ENCODE peak calls at places on chromosome 13, in seven cellular contexts. N, S, X, T, U, L and G are unnamed samples.

GRCh38 chr13:98345103-98345899 is 168.2 kb upstream of the RNF113B start:
- DNase-seq in S (no peak), T (no peak), U (no peak), N (no peak), L (no peak), X (no peak), G (no peak)

GRCh38 chr13:30576528-30576927 is 41.2 kb upstream of the USPL1 start:
- DNase-seq in T (no peak), X (no peak), N (no peak), L (peak; percentile 31), U (no peak), S (peak; percentile 28), G (peak; percentile 23)

GRCh38 chr13:98853791-98854191 is 101.3 kb upstream of the SLC15A1 start:
- DNase-seq in U (no peak), X (no peak), S (peak; percentile 74), L (peak; percentile 71), T (no peak), N (no peak), G (no peak)

GRCh38 chr13:98171806-98172569 is 5.1 kb downstream of the RNF113B start:
- DNase-seq in L (no peak), U (no peak), T (no peak), X (no peak), N (peak; percentile 40), S (no peak), G (peak; percentile 63)

GRCh38 chr13:29754486-29754806 is 96.0 kb downstream of the UBL3 start:
- DNase-seq in S (peak; percentile 21), U (no peak), X (no peak), N (no peak), T (no peak), L (peak; percentile 16), G (no peak)

GRCh38 chr13:23921451-23921888 is 24.2 kb upstream of the C1QTNF9B start:
- DNase-seq in U (peak; percentile 40), X (no peak), L (no peak), N (no peak), T (no peak), S (no peak), G (no peak)

GRCh38 chr13:38566023-38566422 is 120.9 kb upstream of the FREM2 start:
- DNase-seq in T (no peak), X (no peak), L (no peak), N (no peak), S (no peak), U (no peak), G (no peak)

GRCh38 chr13:79782541-79783216 is 301.7 kb downstream of the NDFIP2 start:
- DNase-seq in T (peak; percentile 78), N (peak; percentile 68), S (no peak), X (no peak), U (peak; percentile 91), L (no peak), G (peak; percentile 76)

GRCh38 chr13:83150616-83151307 is 731.5 kb downstream of the SLITRK1 start:
- DNase-seq in S (no peak), U (no peak), N (no peak), X (no peak), T (no peak), L (no peak), G (no peak)

GRCh38 chr13:22451345-22451744 is 729.4 kb upstream of the SGCG start:
- DNase-seq in N (peak; percentile 37), S (no peak), T (no peak), U (no peak), X (no peak), L (no peak), G (peak; percentile 26)

GRCh38 chr13:92158335-92158734 is 759.9 kb downstream of the GPC5 start:
- DNase-seq in T (no peak), S (no peak), N (no peak), U (no peak), X (no peak), L (no peak), G (no peak)

GRCh38 chr13:113122571-113123225 is at the start of gene F10:
- DNase-seq in S (no peak), N (peak; percentile 70), T (peak; percentile 79), X (peak; percentile 7), L (no peak), U (no peak), G (peak; percentile 76)

GRCh38 chr13:91017031-91017668 is 330.3 kb upstream of the MIR17HG start:
- DNase-seq in X (no peak), U (peak; percentile 72), L (peak; percentile 22), T (no peak), S (peak; percentile 27), N (no peak), G (no peak)

GRCh38 chr13:30325668-30326067 is 18.3 kb upstream of the KATNAL1 start:
- DNase-seq in L (no peak), S (no peak), N (no peak), T (no peak), U (no peak), X (no peak), G (no peak)

GRCh38 chr13:50805805-50806204 is 37.7 kb downstream of the DLEU7 start:
- DNase-seq in N (no peak), U (no peak), T (no peak), L (no peak), X (no peak), S (no peak), G (no peak)

GRCh38 chr13:99103536-99103935 is 97.1 kb upstream of the UBAC2 start:
- DNase-seq in U (peak; percentile 17), N (no peak), S (no peak), L (no peak), X (no peak), T (no peak), G (no peak)

GRCh38 chr13:97107815-97108534 is 113.7 kb upstream of the OXGR1 start:
- DNase-seq in N (no peak), S (no peak), T (no peak), L (no peak), U (no peak), X (no peak), G (no peak)

GRCh38 chr13:109654341-109655205 is 131.8 kb downstream of the IRS2 start:
- DNase-seq in X (no peak), N (no peak), T (no peak), U (no peak), L (no peak), S (no peak), G (no peak)

GRCh38 chr13:70817571-70817970 is 709.3 kb upstream of the KLHL1 start:
- DNase-seq in U (no peak), N (no peak), S (no peak), L (no peak), X (no peak), T (no peak), G (no peak)

GRCh38 chr13:107117327-107118012 is 549.5 kb upstream of the ARGLU1 start:
- DNase-seq in X (no peak), S (no peak), N (no peak), L (no peak), U (no peak), T (peak; percentile 40), G (no peak)